ENCODE peak calls at places on chromosome 13, in seven cellular contexts. C is astrocyte of the cerebellum; W is CD4-positive, alpha-beta T cell; Y is frontal cortex; T is stimulated activated CD8-positive, alpha-beta memory T cell treated with anti-CD3 and anti-CD28 coated beads, Interleukin-4, amount 100 ng/mL, for 24 hours; P is GM03348; H is hepatocyte. O is an unnamed sample.

GRCh38 chr13:99150575-99151370 is 49.9 kb upstream of the UBAC2 start:
- DNase-seq in C (peak), W (no peak), Y (no peak), T (no peak), P (peak), H (no peak), O (peak)

GRCh38 chr13:84654654-84655244 is 772.5 kb upstream of the SLITRK1 start:
- DNase-seq in C (no peak), W (no peak), Y (no peak), T (no peak), P (no peak), H (no peak), O (no peak)

GRCh38 chr13:64675256-64675892 is 2554.8 kb downstream of the PCDH9 start:
- DNase-seq in C (peak), W (no peak), Y (no peak), T (no peak), P (peak), H (peak), O (peak)

GRCh38 chr13:75486654-75487053 is 4.7 kb upstream of the TBC1D4 start:
- DNase-seq in C (no peak), W (no peak), Y (no peak), T (no peak), P (no peak), H (no peak), O (no peak)

GRCh38 chr13:66040506-66040905 is 1189.6 kb downstream of the PCDH9 start:
- DNase-seq in C (no peak), W (no peak), Y (no peak), T (no peak), P (no peak), H (no peak), O (no peak)

GRCh38 chr13:35309711-35310110 is 166.8 kb downstream of the MAB21L1 start:
- DNase-seq in C (no peak), W (no peak), Y (no peak), T (no peak), P (no peak), H (no peak), O (no peak)

GRCh38 chr13:97298816-97299215 is 76.7 kb downstream of the MBNL2 start:
- DNase-seq in C (no peak), W (no peak), Y (no peak), T (no peak), P (peak), H (no peak), O (no peak)

GRCh38 chr13:109155301-109155761 is 525.9 kb downstream of the MYO16 start:
- DNase-seq in C (peak), W (no peak), Y (no peak), T (no peak), P (peak), H (no peak), O (peak)

GRCh38 chr13:76210262-76210661 is 574.1 kb downstream of the LMO7 start:
- DNase-seq in C (no peak), W (no peak), Y (no peak), T (no peak), P (no peak), H (no peak), O (no peak)

GRCh38 chr13:102707465-102707864 is 12.6 kb upstream of the METTL21C start:
- DNase-seq in C (peak), W (no peak), Y (no peak), T (no peak), P (peak), H (no peak), O (peak)

GRCh38 chr13:112845511-112846144 is 123.4 kb upstream of the MCF2L start:
- DNase-seq in C (no peak), W (no peak), Y (no peak), T (no peak), P (no peak), H (no peak), O (no peak)

GRCh38 chr13:48505597-48506091 is 27.2 kb downstream of the RCBTB2 start:
- DNase-seq in C (no peak), W (peak), Y (no peak), T (no peak), P (peak), H (no peak), O (peak)

GRCh38 chr13:69474286-69474685 is 633.3 kb upstream of the ATXN8OS start:
- DNase-seq in C (peak), W (no peak), Y (no peak), T (no peak), P (no peak), H (no peak), O (no peak)

GRCh38 chr13:36130542-36131214 is 504 bp downstream of the DCLK1 start:
- DNase-seq in C (no peak), W (no peak), Y (no peak), T (no peak), P (peak), H (peak), O (no peak)

GRCh38 chr13:110816500-110816899 is 98.4 kb downstream of the ANKRD10 start:
- DNase-seq in C (no peak), W (no peak), Y (peak), T (no peak), P (no peak), H (no peak), O (no peak)

GRCh38 chr13:30398601-30399072 is 23.7 kb upstream of the UBE2L5 start:
- DNase-seq in C (no peak), W (no peak), Y (no peak), T (no peak), P (no peak), H (no peak), O (no peak)

GRCh38 chr13:113834496-113835200 is 29.2 kb downstream of the GAS6 start:
- DNase-seq in C (no peak), W (no peak), Y (no peak), T (no peak), P (no peak), H (no peak), O (no peak)

GRCh38 chr13:110421696-110422395 is 114.8 kb downstream of the COL4A2 start:
- DNase-seq in C (peak), W (no peak), Y (no peak), T (no peak), P (peak), H (no peak), O (no peak)

GRCh38 chr13:26853272-26853818 is 92.8 kb upstream of the GPR12 start:
- DNase-seq in C (no peak), W (no peak), Y (no peak), T (no peak), P (no peak), H (peak), O (no peak)

GRCh38 chr13:95603887-95604533 is 40.5 kb downstream of the DZIP1 start:
- DNase-seq in C (peak), W (no peak), Y (no peak), T (no peak), P (no peak), H (peak), O (no peak)

GRCh38 chr13:28322256-28322895 is 172.6 kb downstream of the FLT1 start:
- DNase-seq in C (no peak), W (no peak), Y (no peak), T (no peak), P (no peak), H (no peak), O (no peak)

GRCh38 chr13:59343993-59344780 is 819.5 kb downstream of the DIAPH3 start:
- DNase-seq in C (no peak), W (no peak), Y (no peak), T (no peak), P (no peak), H (no peak), O (no peak)

GRCh38 chr13:45718063-45718462 is 15.9 kb downstream of the CBY2 start:
- DNase-seq in C (no peak), W (no peak), Y (no peak), T (no peak), P (peak), H (peak), O (no peak)

GRCh38 chr13:66461021-66461420 is 769.1 kb downstream of the PCDH9 start:
- DNase-seq in C (no peak), W (no peak), Y (no peak), T (no peak), P (no peak), H (no peak), O (no peak)